ENCODE peak calls at places on chromosomes 16 and 17, in four cellular contexts. J, D, C and P are unnamed samples.

GRCh38 chr17:19897108-19897854 is 29.5 kb upstream of the ULK2 start:
- DNase-seq in J (no peak), C (no peak), D (no peak), P (no peak)

GRCh38 chr16:6032438-6032837 is 934.8 kb upstream of the EEF2KMT start:
- DNase-seq in D (no peak), J (no peak), C (no peak), P (no peak)

GRCh38 chr17:30217054-30217453 is 18.4 kb downstream of the SLC6A4 start:
- DNase-seq in C (no peak), D (no peak), J (no peak), P (no peak)

GRCh38 chr17:49101054-49101534 is 31.5 kb upstream of the B4GALNT2 start:
- DNase-seq in J (no peak), D (no peak), C (no peak), P (no peak)

GRCh38 chr17:35726609-35727460 is 4.6 kb upstream of the RASL10B start:
- DNase-seq in J (no peak), C (peak), D (peak), P (peak)

GRCh38 chr16:48366165-48367093 is 18.8 kb downstream of the SIAH1 start:
- DNase-seq in J (peak), D (no peak), C (peak), P (peak)

GRCh38 chr17:80337195-80337895 is 76.7 kb downstream of the RNF213 start:
- DNase-seq in C (no peak), D (no peak), J (no peak), P (no peak)

GRCh38 chr16:79269211-79269863 is 331.2 kb downstream of the MAF start:
- DNase-seq in D (no peak), J (peak), C (no peak), P (no peak)

GRCh38 chr16:35748621-35749252 is 2289.3 kb downstream of the TP53TG3F start:
- DNase-seq in J (no peak), C (no peak), D (no peak), P (no peak)

GRCh38 chr17:64202683-64203430 is 60.2 kb downstream of the TEX2 start:
- DNase-seq in D (no peak), J (no peak), C (peak), P (no peak)

DNA sequence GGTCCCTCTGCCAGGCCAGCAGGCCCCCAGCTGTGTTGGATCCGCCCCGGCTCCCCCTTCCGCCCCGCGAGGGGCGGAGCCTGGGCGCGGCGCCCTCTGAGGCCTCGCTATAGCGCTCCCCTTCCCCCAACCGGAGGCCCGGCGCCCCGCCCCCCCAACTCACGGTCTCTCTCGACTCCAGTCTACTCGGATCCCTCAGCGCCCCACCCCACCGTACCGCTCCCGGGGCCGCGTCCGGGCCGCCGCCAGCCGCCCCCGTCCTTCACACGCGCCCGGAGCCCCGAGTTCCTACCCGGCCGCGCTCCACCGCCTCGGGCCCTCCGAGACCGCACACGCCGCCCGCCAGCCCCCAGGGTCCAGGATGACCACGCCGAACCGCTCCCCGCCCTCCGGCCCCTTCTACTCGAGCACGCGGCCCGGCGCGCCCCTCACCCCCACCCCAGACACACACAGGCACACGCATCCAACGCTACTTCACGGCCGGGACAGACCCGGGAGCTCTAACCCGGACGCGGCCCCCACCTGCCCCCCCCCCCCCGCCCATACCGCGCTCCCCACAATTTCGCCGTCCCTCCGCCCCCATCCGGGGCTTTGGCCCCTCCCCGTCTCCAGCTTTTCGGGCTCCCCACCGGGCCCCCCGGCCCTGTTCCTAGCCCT is 1.4 kb downstream of the PHF23 start:
- DNase-seq in D (peak), J (no peak), C (peak), P (peak)
- TF ChIP-seq SP1 in D (peak), J (peak), C (peak), P (no peak)

DNA sequence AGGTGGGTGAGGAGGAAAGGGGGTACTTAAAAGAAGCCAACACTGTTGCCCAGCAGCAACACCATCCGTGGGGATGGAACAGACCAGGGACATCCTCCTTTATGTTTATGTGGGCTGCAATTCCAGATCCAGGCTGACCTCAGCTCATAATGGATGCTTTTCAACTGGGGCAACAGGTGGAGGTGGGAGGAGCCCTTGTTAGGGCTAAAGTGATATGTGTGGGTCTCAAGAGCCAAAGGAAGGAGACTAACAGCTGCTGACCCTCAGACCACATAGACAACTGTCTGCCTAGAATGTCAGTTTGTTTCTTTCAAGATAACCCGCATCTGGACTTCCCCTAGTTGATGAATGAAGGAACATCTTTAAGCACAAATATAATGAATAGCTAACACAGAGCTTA is 2.0 kb upstream of the INPP5K start:
- DNase-seq in C (no peak), J (no peak), D (no peak), P (no peak)
- TF ChIP-seq SUZ12 in C (no peak), J (no peak), D (no peak), P (no peak)

DNA sequence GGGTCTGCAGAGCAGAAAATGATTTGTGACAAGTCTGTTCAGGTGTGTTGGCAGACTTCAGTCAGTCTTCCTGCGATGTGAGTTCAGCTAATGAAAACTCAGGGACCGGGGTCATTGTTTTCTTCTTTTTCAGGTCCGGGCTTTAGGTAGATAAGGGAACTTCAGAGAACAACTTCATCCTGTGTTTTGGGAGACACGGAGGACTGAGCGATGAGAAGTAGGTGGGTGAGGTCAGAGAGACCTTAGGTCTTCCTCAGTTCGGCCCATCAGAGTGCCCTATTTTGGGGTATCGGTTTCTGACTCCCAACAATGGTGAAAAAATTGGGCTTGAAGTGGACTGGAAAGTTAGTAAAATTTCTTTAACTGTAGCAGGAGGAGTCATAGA is 88.9 kb upstream of the ATF7IP2 start:
- DNase-seq in J (peak), C (no peak), D (no peak), P (no peak)
- TF ChIP-seq SP1 in J (no peak), C (no peak), D (no peak), P (no peak)

DNA sequence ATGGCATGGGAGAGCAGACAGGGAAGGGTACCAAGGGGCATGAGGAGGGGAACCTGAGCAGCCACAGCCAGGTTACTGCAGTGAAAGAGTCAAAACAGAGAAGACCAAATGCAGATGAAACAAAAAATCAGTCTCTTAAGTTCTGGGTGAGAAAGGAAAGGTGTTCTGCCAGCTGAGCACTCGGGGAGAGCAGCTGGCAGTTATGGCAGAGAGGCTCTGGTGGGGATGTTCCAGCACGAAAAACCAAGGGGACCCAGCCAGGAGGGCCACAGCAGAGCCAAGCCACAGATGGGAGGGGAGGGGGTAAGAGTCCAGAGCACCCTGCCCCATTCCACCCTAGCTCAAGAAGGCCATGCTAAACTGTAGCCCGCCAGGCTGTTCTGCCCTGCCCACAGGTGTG is 31.7 kb downstream of the STH start:
- DNase-seq in D (no peak), C (no peak), J (no peak), P (no peak)
- TF ChIP-seq SUZ12 in D (no peak), C (no peak), J (no peak), P (no peak)